ENCODE peak calls at places on chromosomes 12 and 14, in ten cellular contexts. J is IMR-90, C is GM12892, S is lower leg skin, P is stomach, B is A549, G is body of pancreas, I is sigmoid colon, E is ovary, R is uterus. V is an unnamed sample.

GRCh38 chr12:5232826-5233500 is 189.3 kb downstream of the KCNA5 start:
- DNase-seq in I (no peak), S (no peak), E (no peak), C (no peak), B (no peak), R (no peak), G (no peak), J (no peak), P (no peak), V (no peak)

GRCh38 chr12:5925646-5926045 is 19.4 kb downstream of the ANO2 start:
- DNase-seq in P (no peak), C (no peak), G (no peak), I (no peak), S (no peak), R (no peak), E (no peak), B (no peak), J (no peak), V (no peak)

GRCh38 chr12:56338643-56339422 is at the start of gene IL23A:
- DNase-seq in E (no peak), I (no peak), R (no peak), J (peak), S (no peak), P (no peak), B (no peak), G (no peak), C (peak), V (no peak)

GRCh38 chr14:71070169-71070568 is 162.9 kb downstream of the PCNX1 start:
- DNase-seq in B (peak), G (no peak), E (no peak), J (peak), I (no peak), R (no peak), S (no peak), C (no peak), P (no peak), V (no peak)

GRCh38 chr12:89162704-89163261 is 189.5 kb downstream of the DUSP6 start:
- DNase-seq in I (peak), C (no peak), R (peak), S (peak), P (peak), G (no peak), E (no peak), J (peak), B (peak), V (peak)

GRCh38 chr12:106883421-106883820 is 72.3 kb upstream of the TMEM263 start:
- DNase-seq in P (no peak), C (no peak), S (no peak), J (peak), I (no peak), E (no peak), R (no peak), B (no peak), G (no peak), V (no peak)

GRCh38 chr12:107320031-107320928 is 226.9 kb upstream of the CRY1 start:
- DNase-seq in R (no peak), S (peak), C (no peak), G (peak), E (no peak), P (no peak), J (peak), I (no peak), B (peak), V (no peak)

GRCh38 chr12:101552277-101552676 is 42.5 kb upstream of the MYBPC1 start:
- DNase-seq in B (peak), I (no peak), S (peak), R (no peak), G (no peak), P (no peak), C (no peak), E (peak), J (peak), V (no peak)

GRCh38 chr12:7060353-7060954 is at the start of gene C1S:
- DNase-seq in R (peak), E (peak), I (peak), P (peak), B (peak), G (peak), C (no peak), S (peak), J (peak), V (peak)

GRCh38 chr14:91402278-91403068 is 15.1 kb downstream of the CCDC88C start:
- DNase-seq in E (peak), P (peak), J (no peak), I (no peak), B (no peak), S (no peak), C (no peak), R (no peak), G (peak), V (no peak)

DNA sequence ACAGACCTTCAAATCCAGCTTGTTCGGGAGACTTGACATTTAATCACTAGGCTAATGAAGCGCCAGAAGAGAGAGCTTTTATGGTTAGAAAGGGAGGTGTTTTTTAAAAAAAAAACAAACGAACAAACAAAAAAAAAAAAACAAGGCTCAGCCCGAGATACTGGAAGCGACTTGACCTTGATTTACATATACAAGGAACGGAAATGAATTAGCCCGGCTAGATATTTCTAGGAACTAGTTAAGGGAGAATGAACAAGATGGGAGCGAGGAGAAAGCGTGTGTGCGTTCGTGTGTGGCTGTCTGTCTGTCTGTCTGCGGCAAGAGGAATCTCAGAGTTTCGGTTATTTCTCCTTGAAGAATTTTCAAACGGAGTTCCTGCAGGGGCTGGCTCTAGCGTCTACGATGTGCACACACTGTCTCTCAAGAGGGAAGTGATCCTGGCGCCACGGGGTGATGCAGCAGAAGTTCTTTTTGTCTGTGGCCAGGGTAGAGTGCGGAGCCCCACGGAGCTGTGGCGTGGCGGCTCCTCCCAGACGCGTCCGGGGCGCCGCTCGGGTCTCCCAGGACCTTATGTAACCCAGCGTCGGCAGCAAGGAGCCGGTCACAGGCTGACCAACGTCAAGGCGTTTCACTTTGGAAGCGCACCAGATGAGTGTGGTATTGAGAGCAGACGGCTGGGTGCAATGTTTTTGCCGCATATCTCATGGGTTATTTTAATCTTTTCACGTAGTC is 18.8 kb downstream of the SOCS2 start:
- DNase-seq in E (peak), J (peak), R (peak), B (peak), I (peak), S (peak), P (peak), G (peak), C (no peak), V (peak)
- TF ChIP-seq POLR2A in E (no peak), J (peak), R (peak), B (peak), I (peak), S (no peak), P (no peak), G (no peak), C (no peak), V (peak)

DNA sequence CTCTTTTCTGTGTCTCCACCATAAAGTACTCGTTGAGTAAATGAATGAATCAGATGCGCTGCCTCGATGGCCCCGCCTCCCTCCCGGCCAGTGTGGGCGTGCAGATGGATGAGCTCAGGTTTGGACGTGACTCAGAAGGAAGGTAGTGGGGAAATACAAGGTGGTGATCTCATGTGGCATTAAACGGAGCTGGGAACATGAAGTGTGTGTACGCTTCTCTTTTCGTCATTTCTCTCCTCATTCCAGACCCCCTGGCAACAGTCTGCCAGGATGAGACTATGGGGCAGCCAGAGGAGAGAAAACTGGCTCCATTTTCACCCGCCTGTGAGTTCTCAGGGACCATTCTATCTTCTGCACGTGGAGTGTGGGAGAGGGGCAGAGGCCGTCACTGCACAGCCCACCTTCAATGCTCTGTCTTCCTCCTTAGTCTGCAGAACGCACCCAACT is 91.6 kb downstream of the TSPAN9 start:
- DNase-seq in P (no peak), C (no peak), G (no peak), I (no peak), E (no peak), B (peak), S (peak), R (peak), J (peak), V (peak)
- TF ChIP-seq POLR2A in P (no peak), C (no peak), G (no peak), I (no peak), E (no peak), B (no peak), S (no peak), R (peak), J (peak), V (no peak)

DNA sequence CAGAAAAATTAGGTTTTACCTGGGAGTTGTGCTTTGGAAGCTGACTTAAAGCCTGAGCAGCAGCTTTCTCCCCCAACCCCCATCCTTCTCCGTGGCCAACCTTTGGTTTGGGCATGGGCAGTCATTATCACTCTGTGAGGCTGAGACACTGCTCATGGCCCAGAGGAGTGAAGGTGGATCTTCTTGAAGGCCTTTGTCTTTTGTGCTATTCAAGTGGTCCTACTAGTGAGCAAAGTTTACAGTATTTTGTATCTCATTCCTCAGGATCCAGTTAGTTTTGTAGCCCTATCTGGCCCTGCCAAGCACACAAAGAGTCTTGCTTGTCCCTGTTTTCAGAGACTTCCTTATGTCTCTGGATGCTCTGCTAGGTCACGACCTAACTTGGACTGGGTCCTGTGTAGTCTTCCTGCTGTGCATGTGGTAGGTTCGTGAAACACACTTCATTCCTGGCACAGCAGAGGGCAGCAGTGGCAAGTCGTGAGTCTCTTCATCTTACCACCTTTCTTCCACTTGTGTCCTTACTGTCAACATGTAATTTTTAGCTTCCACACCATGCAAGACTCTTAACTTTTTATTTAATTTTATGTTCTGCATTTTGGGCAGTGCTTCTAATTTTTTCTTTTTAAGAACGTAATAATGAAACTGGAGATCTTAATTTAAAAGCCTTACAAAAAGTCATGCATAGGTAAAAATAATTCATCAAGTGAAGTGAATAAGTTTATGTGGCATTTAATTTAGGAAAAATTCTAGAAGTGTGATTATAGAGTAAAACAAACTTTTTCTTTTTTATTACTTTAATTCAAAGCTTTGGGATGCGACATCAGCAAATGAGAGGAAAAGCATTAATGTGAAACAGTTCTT is 53.7 kb downstream of the APAF1 start:
- DNase-seq in I (peak), S (peak), C (peak), B (peak), G (peak), P (peak), E (peak), R (peak), J (peak), V (peak)
- TF ChIP-seq POLR2A in I (no peak), S (no peak), C (no peak), B (no peak), G (no peak), P (no peak), E (no peak), R (no peak), J (no peak), V (no peak)

DNA sequence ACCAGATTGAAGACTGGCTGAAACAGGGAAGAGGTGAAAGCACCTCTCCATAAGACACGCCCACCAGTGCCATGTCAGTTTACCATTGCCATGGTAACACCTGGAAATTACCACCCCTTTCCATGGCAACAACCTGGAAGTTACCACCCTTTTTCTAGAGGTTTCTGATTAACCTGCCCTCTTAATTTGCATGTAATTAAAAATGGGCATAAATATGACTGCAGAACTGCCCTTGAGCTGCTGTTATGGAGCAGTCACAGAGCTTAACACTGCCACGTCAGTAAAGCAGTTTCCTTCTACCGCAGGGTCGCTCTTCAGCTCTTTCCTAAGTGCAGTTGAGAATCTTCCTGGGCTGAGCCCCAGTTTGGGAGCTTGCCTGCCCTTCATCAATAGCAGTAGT is 55.2 kb downstream of the RASSF3 start:
- DNase-seq in C (no peak), J (no peak), B (no peak), I (no peak), G (peak), R (no peak), P (no peak), E (no peak), S (no peak), V (no peak)
- TF ChIP-seq POLR2A in C (peak), J (no peak), B (no peak), I (no peak), G (no peak), R (no peak), P (no peak), E (no peak), S (no peak), V (no peak)

DNA sequence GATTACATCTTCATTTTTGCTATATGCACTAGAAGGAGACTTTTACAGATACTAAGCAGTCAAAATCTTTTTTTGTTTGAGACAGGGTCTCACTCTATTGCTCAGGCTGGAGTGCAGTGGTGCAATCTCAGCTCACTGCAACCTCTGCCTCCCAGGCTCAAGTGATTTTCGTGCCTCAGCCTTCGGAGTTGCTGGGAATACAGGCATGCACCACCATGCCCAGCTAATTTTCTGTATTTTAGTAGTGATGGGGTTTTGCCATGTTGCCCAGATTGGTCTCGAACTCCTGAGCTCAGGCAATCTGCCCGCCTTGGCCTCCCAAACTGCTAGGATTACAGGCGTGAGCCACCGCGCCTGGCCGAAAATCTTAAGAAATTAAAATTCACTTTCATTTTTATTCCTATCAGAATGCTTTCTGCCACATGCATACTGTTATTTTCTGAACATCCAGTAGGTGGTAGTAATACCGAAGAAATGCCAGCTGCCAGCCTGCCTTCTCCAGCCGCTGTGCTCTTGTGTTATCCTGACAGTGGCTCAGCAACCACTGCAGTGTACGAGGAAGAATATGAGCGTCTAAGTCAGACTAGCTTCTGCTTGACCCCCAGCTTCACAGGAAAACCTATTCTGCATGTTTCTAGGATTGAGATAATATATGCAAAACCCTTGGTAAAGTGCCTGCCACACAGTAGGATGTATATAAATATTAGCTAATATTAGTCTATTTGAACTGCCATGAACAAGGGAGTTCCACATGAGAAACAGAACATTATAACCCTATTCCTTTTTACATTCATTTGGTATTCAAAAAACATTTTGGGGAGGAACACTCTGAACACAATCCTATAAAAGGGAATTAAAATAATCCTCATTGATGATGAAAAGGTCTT is 54.2 kb downstream of the RPAP3 start:
- DNase-seq in B (peak), P (peak), E (peak), S (peak), I (peak), R (peak), C (no peak), G (peak), J (peak), V (no peak)
- TF ChIP-seq POLR2A in B (no peak), P (no peak), E (no peak), S (no peak), I (no peak), R (no peak), C (no peak), G (no peak), J (no peak), V (no peak)

DNA sequence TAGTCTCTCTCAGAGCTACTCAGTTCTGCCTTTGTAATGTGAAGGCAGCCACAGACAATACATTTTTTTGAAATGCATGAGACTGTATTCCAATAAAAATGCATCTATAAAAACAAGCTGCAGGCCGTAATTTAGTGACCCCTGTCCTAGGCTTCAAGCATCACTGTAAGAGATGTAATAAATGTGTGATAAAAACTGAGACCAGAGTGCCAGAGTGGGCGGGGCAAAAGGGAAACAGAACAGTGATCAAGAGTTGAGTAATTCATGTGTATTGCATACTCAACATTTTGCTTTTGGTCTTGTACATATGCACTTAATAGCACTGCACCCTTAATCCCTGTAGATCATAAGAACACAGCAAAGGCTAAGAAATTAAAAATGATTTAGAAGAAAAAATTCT is 743.5 kb downstream of the DIO2 start:
- DNase-seq in P (no peak), I (no peak), B (no peak), J (no peak), C (no peak), E (no peak), R (no peak), S (no peak), G (no peak), V (no peak)
- TF ChIP-seq POLR2A in P (no peak), I (no peak), B (no peak), J (no peak), C (no peak), E (no peak), R (no peak), S (no peak), G (no peak), V (no peak)

DNA sequence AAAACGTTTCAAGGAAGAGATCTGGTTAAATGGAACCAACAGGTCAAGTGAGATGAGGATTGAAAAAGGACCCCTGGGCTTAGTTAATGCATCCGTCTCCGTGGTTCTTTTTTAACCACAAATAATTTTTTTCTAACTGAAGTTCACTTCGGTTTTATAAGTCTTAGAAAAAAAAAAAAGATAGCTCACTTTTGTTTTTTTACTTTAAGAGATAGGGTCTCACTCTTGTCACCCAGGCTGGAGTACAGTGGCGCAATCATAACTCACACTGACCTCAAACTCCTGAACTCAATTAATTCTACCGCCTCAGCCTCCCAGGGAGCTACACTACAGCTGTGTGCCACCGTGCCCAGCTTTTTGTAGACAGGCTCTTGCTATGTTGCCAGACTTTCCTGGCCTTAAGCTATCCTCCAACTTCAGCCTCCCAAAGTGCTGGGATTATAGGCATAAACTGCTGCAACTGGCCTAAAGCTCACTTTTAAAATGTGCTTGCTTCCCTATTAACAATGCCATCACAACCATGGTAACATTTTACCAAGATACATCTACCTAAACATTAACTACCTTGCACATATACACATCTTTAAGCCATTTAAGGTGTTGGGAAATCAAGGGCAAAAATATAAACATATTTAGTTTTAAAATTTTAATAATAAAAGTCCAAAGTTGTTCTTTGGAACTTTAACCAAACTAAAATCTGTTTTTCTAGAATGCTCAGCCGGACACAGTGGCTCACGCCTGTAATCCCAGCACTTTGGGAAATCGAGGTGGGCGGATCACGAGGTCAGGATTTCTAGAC is 11.6 kb downstream of the HNRNPC start:
- DNase-seq in G (no peak), B (no peak), C (no peak), E (no peak), J (no peak), S (no peak), R (no peak), P (no peak), I (no peak), V (no peak)
- TF ChIP-seq POLR2A in G (no peak), B (no peak), C (peak), E (no peak), J (no peak), S (no peak), R (no peak), P (no peak), I (no peak), V (no peak)

GRCh38 chr14:50736932-50737419 is 68.9 kb upstream of the SAV1 start:
- DNase-seq in S (no peak), R (no peak), J (no peak), E (no peak), I (no peak), B (no peak), P (no peak), G (no peak), C (no peak), V (no peak)
- TF ChIP-seq POLR2A in S (no peak), R (no peak), J (no peak), E (no peak), I (no peak), B (no peak), P (no peak), G (no peak), C (no peak), V (no peak)